ENCODE peak calls at places on chromosomes 3 and 15, in six cellular contexts. F, Z, Y, K, E and P are unnamed samples.

GRCh38 chr3:60579734-60580133 is 671.5 kb downstream of the FHIT start:
- DNase-seq in Y (peak; percentile 95), K (no peak), F (no peak), E (peak; percentile 17), Z (no peak), P (no peak)

GRCh38 chr15:31463521-31464102 is 137.0 kb downstream of the KLF13 start:
- DNase-seq in E (no peak), F (no peak), Y (no peak), K (no peak), Z (no peak), P (no peak)

GRCh38 chr3:133695772-133696171 is 34.0 kb upstream of the TOPBP1 start:
- DNase-seq in K (no peak), Z (no peak), E (no peak), Y (no peak), F (no peak), P (no peak)

GRCh38 chr15:71295242-71296031 is 180.2 kb downstream of the THSD4 start:
- DNase-seq in Y (peak; percentile 100), Z (no peak), F (peak; percentile 97), K (no peak), E (no peak), P (no peak)

GRCh38 chr15:28181386-28181785 is 82.3 kb upstream of the OCA2 start:
- DNase-seq in K (no peak), F (no peak), Z (no peak), E (no peak), Y (no peak), P (no peak)

GRCh38 chr3:23830869-23831484 is 25.2 kb downstream of the UBE2E1 start:
- DNase-seq in E (peak; percentile 44), F (no peak), Y (peak; percentile 29), K (no peak), Z (no peak), P (no peak)

GRCh38 chr15:57236561-57237281 is 139.6 kb upstream of the CGNL1 start:
- DNase-seq in Z (no peak), Y (no peak), E (no peak), K (no peak), F (no peak), P (no peak)

GRCh38 chr3:77668398-77668797 is 628.5 kb downstream of the ROBO2 start:
- DNase-seq in K (no peak), E (no peak), Y (no peak), Z (no peak), F (no peak), P (no peak)

GRCh38 chr15:40439461-40440299 is 1.1 kb upstream of the BAHD1 start:
- DNase-seq in F (no peak), Z (peak; percentile 94), E (peak; percentile 79), Y (peak; percentile 50), K (peak; percentile 61), P (no peak)

GRCh38 chr3:9736831-9737230 is 5.3 kb downstream of the BRPF1 start:
- DNase-seq in Z (no peak), Y (no peak), E (no peak), F (no peak), K (no peak), P (no peak)

GRCh38 chr3:49076116-49076515 is 17.8 kb downstream of the QRICH1 start:
- DNase-seq in K (no peak), E (no peak), Y (no peak), F (no peak), Z (peak; percentile 6), P (no peak)

GRCh38 chr3:108664266-108664665 is 74.7 kb downstream of the DZIP3 start:
- DNase-seq in Z (no peak), E (no peak), K (no peak), F (no peak), Y (peak; percentile 13), P (no peak)

GRCh38 chr15:65646486-65646885 is 24.7 kb downstream of the SLC24A1 start:
- DNase-seq in Y (peak; percentile 23), Z (no peak), K (no peak), F (no peak), E (no peak), P (no peak)

GRCh38 chr3:9686050-9686384 is 17.6 kb upstream of the CPNE9 start:
- DNase-seq in Z (no peak), K (no peak), F (no peak), Y (no peak), E (no peak), P (no peak)

GRCh38 chr3:127710473-127710941 is 37.8 kb downstream of the ABTB1 start:
- DNase-seq in Z (no peak), Y (peak; percentile 48), F (peak; percentile 15), K (no peak), E (peak; percentile 89), P (no peak)

GRCh38 chr15:65077981-65078352 is 1.4 kb downstream of the KBTBD13 start:
- DNase-seq in Z (peak; percentile 94), F (peak; percentile 91), E (peak; percentile 61), Y (peak; percentile 41), K (peak; percentile 72), P (peak; percentile 36)

GRCh38 chr3:66350601-66351000 is 129.8 kb downstream of the SLC25A26 start:
- DNase-seq in Y (peak; percentile 73), F (no peak), Z (no peak), K (no peak), E (no peak), P (no peak)

GRCh38 chr15:59812889-59813288 is 123.8 kb upstream of the BNIP2 start:
- DNase-seq in F (no peak), Y (no peak), Z (no peak), K (no peak), E (no peak), P (no peak)

GRCh38 chr15:38853608-38854007 is 289.0 kb upstream of the RASGRP1 start:
- DNase-seq in Y (no peak), Z (peak; percentile 80), E (no peak), K (no peak), F (no peak), P (peak; percentile 8)

GRCh38 chr3:142275856-142276255 is 50.5 kb upstream of the GK5 start:
- DNase-seq in Z (no peak), E (no peak), K (no peak), F (no peak), Y (peak; percentile 95), P (no peak)

GRCh38 chr3:112752092-112752512 is 94.6 kb downstream of the CD200R1L start:
- DNase-seq in Z (no peak), E (no peak), F (no peak), Y (peak; percentile 49), K (no peak), P (no peak)

GRCh38 chr3:195587824-195588223 is 4.1 kb upstream of the APOD start:
- DNase-seq in Z (no peak), Y (no peak), E (no peak), F (no peak), K (no peak), P (no peak)

GRCh38 chr3:50287262-50287661 is 5.0 kb downstream of the IFRD2 start:
- DNase-seq in K (peak; percentile 85), E (no peak), Z (no peak), Y (no peak), F (no peak), P (no peak)

GRCh38 chr15:48592929-48593328 is 52.6 kb downstream of the FBN1 start:
- DNase-seq in E (no peak), F (no peak), K (no peak), Z (no peak), Y (peak; percentile 65), P (no peak)

GRCh38 chr3:86047329-86047625 is 943.7 kb downstream of the VGLL3 start:
- DNase-seq in E (no peak), Z (no peak), F (no peak), K (no peak), Y (peak; percentile 1), P (no peak)

GRCh38 chr15:38406451-38406850 is 47.5 kb upstream of the FAM98B start:
- DNase-seq in Y (peak; percentile 60), F (no peak), E (no peak), K (peak; percentile 29), Z (no peak), P (no peak)

GRCh38 chr15:61908241-61908640 is 152.0 kb downstream of the VPS13C start:
- DNase-seq in Y (no peak), F (no peak), K (no peak), E (no peak), Z (no peak), P (no peak)

GRCh38 chr15:61907753-61908086 is 152.5 kb downstream of the VPS13C start:
- DNase-seq in E (no peak), Y (no peak), Z (no peak), K (no peak), F (no peak), P (no peak)

GRCh38 chr15:61910839-61911369 is 149.3 kb downstream of the VPS13C start:
- DNase-seq in E (no peak), F (no peak), K (no peak), Y (no peak), Z (no peak), P (no peak)

GRCh38 chr15:61906961-61907752 is 153.1 kb downstream of the VPS13C start:
- DNase-seq in Y (peak; percentile 31), Z (no peak), F (no peak), K (no peak), E (no peak), P (no peak)
- H3K27ac ChIP-seq in Y (no peak overlapping the region), Z (no peak overlapping the region), F (no peak overlapping the region), K (no peak overlapping the region), E (no peak overlapping the region), P (no peak overlapping the region)

GRCh38 chr3:70740872-70741271 is 428.4 kb upstream of the MDFIC2 start:
- DNase-seq in F (no peak), Z (no peak), Y (no peak), K (no peak), E (no peak), P (no peak)

GRCh38 chr3:70737656-70738309 is 425.3 kb upstream of the MDFIC2 start:
- DNase-seq in E (no peak), Z (no peak), K (no peak), F (no peak), Y (no peak), P (no peak)

GRCh38 chr3:70740082-70740481 is 427.6 kb upstream of the MDFIC2 start:
- DNase-seq in Y (no peak), F (no peak), Z (no peak), E (no peak), K (no peak), P (no peak)

GRCh38 chr3:70738310-70738681 is 425.9 kb upstream of the MDFIC2 start:
- DNase-seq in Y (no peak), E (no peak), K (no peak), F (no peak), Z (no peak), P (no peak)

DNA sequence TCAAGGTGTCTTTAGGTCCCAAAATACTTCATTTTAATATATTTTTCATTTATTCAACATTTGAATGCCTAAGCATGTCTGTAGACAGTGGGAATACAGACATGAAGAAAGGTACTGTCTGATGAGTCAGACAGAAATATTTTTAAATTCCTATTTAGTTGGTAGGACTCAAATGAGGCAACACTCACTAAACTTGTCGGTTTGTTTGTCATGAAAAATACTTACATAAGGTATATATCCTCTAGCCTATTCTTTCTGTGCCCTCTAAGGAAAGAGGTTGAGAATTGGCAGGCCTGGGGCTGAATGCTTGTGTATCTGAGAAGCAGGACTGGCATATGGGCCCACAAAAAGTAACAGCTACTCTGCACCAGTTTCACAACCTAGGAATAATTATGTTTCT is 423.6 kb upstream of the MDFIC2 start:
- DNase-seq in Z (no peak), F (no peak), E (no peak), K (no peak), Y (peak; percentile 72), P (no peak)
- H3K27ac ChIP-seq in Z (no peak overlapping the region), F (no peak overlapping the region), E (no peak overlapping the region), K (no peak overlapping the region), Y (no peak overlapping the region), P (no peak overlapping the region)

GRCh38 chr15:73156431-73157191 is 104.3 kb downstream of the NEO1 start:
- DNase-seq in F (no peak), Z (no peak), E (no peak), K (no peak), Y (no peak), P (no peak)
- H3K27ac ChIP-seq in F (no peak overlapping the region), Z (no peak overlapping the region), E (no peak overlapping the region), K (no peak overlapping the region), Y (no peak overlapping the region), P (no peak overlapping the region)

GRCh38 chr3:100489118-100489517 is 3.3 kb upstream of the TMEM45A start:
- DNase-seq in E (no peak), Y (no peak), K (no peak), Z (no peak), F (no peak), P (no peak)
- H3K27ac ChIP-seq in E (no peak overlapping the region), Y (no peak overlapping the region), K (no peak overlapping the region), Z (no peak overlapping the region), F (no peak overlapping the region), P (no peak overlapping the region)